ENCODE peak calls at places on chromosomes 5 and 9, in ten cellular contexts. S, Y, W, I, F, Q, R, C, H and J are unnamed samples.

GRCh38 chr5:34599471-34600117 is 56.5 kb upstream of the RAI14 start:
- DNase-seq in Y (no peak), S (peak), H (no peak), I (peak), W (peak), Q (no peak), F (no peak), R (no peak), C (peak), J (no peak)

GRCh38 chr9:127112056-127112455 is 10.4 kb downstream of the ANGPTL2 start:
- DNase-seq in Q (no peak), F (peak), W (no peak), R (no peak), S (no peak), C (no peak), Y (no peak), I (no peak), H (no peak), J (no peak)

GRCh38 chr5:88660326-88660946 is 222.5 kb downstream of the MEF2C start:
- DNase-seq in C (no peak), Q (no peak), H (peak), I (peak), Y (no peak), S (no peak), R (no peak), F (no peak), W (peak), J (peak)

GRCh38 chr5:168328804-168329203 is 37.4 kb downstream of the WWC1 start:
- DNase-seq in Y (peak), C (no peak), S (peak), R (peak), W (no peak), F (no peak), Q (no peak), I (no peak), H (no peak), J (no peak)

GRCh38 chr5:9888517-9888916 is 258.4 kb upstream of the TAS2R1 start:
- DNase-seq in F (no peak), I (peak), R (no peak), H (no peak), C (peak), Q (peak), W (peak), Y (no peak), S (no peak), J (no peak)

GRCh38 chr9:113876806-113877236 is 712 bp downstream of the ZNF618 start:
- DNase-seq in Q (no peak), I (no peak), Y (no peak), W (no peak), C (no peak), F (no peak), R (no peak), S (no peak), H (no peak), J (no peak)

GRCh38 chr9:129802833-129803678 is at the start of gene TOR1B:
- DNase-seq in R (peak), S (peak), Q (peak), I (peak), C (peak), Y (peak), W (peak), F (peak), H (peak), J (peak)

GRCh38 chr5:90473321-90474234 is 993 bp downstream of the MBLAC2 start:
- DNase-seq in F (peak), C (peak), R (peak), Y (peak), S (peak), I (peak), Q (no peak), W (peak), H (peak), J (peak)

GRCh38 chr9:19677929-19678328 is 110.9 kb downstream of the SLC24A2 start:
- DNase-seq in I (no peak), Y (no peak), R (no peak), F (no peak), H (no peak), S (no peak), Q (no peak), C (no peak), W (no peak), J (no peak)

GRCh38 chr5:113682497-113683136 is 169.1 kb downstream of the YTHDC2 start:
- DNase-seq in H (no peak), W (no peak), Q (no peak), F (no peak), R (no peak), I (no peak), C (no peak), S (peak), Y (no peak), J (peak)

GRCh38 chr5:776862-777711 is 7.4 kb downstream of the ZDHHC11B start:
- DNase-seq in Q (no peak), R (peak), H (peak), F (peak), C (no peak), W (no peak), Y (peak), I (no peak), S (no peak), J (no peak)

GRCh38 chr5:5592541-5592940 is 170.1 kb downstream of the ICE1 start:
- DNase-seq in F (no peak), C (no peak), R (no peak), W (peak), Q (no peak), I (no peak), S (no peak), Y (no peak), H (no peak), J (no peak)

GRCh38 chr9:75019022-75019421 is 9.1 kb downstream of the CARNMT1 start:
- DNase-seq in C (no peak), I (no peak), F (no peak), S (no peak), R (no peak), H (no peak), Q (no peak), W (no peak), Y (no peak), J (no peak)

GRCh38 chr5:111553889-111554288 is 41.6 kb upstream of the STARD4 start:
- DNase-seq in F (no peak), S (no peak), C (no peak), Y (no peak), I (no peak), R (no peak), H (no peak), W (no peak), Q (no peak), J (no peak)

GRCh38 chr5:111559680-111560079 is 47.3 kb upstream of the STARD4 start:
- DNase-seq in Y (no peak), R (no peak), H (no peak), S (no peak), C (no peak), I (no peak), F (no peak), W (no peak), Q (no peak), J (no peak)

GRCh38 chr5:111551569-111552275 is 39.4 kb upstream of the STARD4 start:
- DNase-seq in C (no peak), Y (no peak), W (peak), R (no peak), I (no peak), H (no peak), F (no peak), Q (no peak), S (no peak), J (no peak)

GRCh38 chr5:111556504-111556903 is 44.2 kb upstream of the STARD4 start:
- DNase-seq in F (no peak), Y (no peak), C (no peak), Q (no peak), R (no peak), I (no peak), S (no peak), W (no peak), H (no peak), J (no peak)

GRCh38 chr5:111555760-111556159 is 43.4 kb upstream of the STARD4 start:
- DNase-seq in C (no peak), R (no peak), I (no peak), F (no peak), Y (no peak), H (no peak), Q (no peak), W (no peak), S (no peak), J (no peak)
- H3K4me3 ChIP-seq in C (no peak), R (no peak), I (no peak), F (no peak), Y (no peak), H (no peak), Q (no peak), W (no peak), S (no peak), J (no peak)

DNA sequence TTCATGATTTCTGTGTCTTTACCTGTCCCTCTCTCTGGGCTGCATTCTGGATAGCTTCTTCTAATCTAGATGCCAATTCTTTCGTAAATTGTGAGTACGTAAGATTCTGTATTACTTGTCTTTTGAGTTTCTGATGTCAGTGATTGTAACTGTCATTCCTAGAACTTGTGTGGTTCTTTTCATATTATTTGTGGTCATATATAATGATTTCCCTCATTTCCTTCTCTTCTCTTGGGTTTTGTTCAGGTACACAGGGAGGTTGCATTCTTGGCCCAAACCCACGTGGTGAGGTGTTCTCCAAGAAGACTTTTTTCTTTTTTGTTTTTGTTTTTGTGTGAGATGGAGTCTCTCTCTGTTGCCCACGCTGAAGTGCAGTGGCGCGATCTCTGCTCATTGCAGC is 13.8 kb downstream of the UGCG start:
- DNase-seq in R (no peak), I (no peak), Y (no peak), S (no peak), H (no peak), F (no peak), W (no peak), C (no peak), Q (no peak), J (no peak)
- H3K27ac ChIP-seq in R (no peak), I (no peak), Y (no peak), S (no peak), H (no peak), F (no peak), W (no peak), C (no peak), Q (no peak), J (no peak)

DNA sequence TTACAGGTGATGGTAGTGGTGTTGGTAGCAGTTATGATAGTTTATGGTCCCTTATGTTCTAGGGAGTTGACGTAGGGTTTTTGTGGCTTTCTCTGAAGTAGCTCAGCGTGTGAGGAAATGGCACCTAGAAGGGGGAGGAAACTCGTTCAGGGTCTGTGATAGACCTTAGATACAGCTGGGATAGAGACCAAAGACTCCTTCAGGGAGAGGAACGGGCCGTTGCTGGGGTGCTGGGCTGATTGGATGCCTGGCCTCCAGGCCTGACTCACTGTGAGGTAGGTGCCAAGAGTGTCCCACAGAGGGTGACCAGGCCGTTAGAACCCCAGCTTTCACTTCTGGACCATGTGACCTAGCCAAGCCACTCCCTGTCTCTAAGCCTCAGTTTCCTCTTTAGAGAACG is 96.6 kb downstream of the DAB2IP start:
- DNase-seq in S (no peak), Y (no peak), W (peak), R (no peak), H (no peak), Q (no peak), I (peak), C (peak), F (no peak), J (no peak)
- H3K4me3 ChIP-seq in S (no peak), Y (no peak), W (no peak), R (no peak), H (no peak), Q (no peak), I (no peak), C (no peak), F (no peak), J (no peak)

GRCh38 chr5:80194470-80194869 is 61.4 kb downstream of the SERINC5 start:
- DNase-seq in C (no peak), S (no peak), I (no peak), Q (no peak), H (no peak), R (no peak), F (no peak), W (no peak), Y (no peak), J (no peak)
- H3K27ac ChIP-seq in C (no peak), S (no peak), I (no peak), Q (no peak), H (no peak), R (peak), F (no peak), W (no peak), Y (no peak), J (no peak)